ENCODE peak calls at places on chromosome 6, in six cellular contexts. W is left lung; N is mammary epithelial cell; G is CD8-positive, alpha-beta memory T cell; E is left ventricle myocardium inferior; F is GM23248. J is an unnamed sample. For H3K4me1 and H3K9me3, the result is how much of the 10 kb centered on the place peaks cover.

GRCh38 chr6:34414999-34415858 is 10.6 kb downstream of the RPS10 start:
- DNase-seq in W (no peak), N (peak), G (no peak), E (no peak), F (peak), J (no peak)

GRCh38 chr6:123380257-123380656 is 256.5 kb downstream of the TRDN start:
- DNase-seq in W (no peak), N (peak), G (no peak), E (no peak), F (peak), J (no peak)

GRCh38 chr6:154316131-154316530 is 40.5 kb downstream of the IPCEF1 start:
- DNase-seq in W (no peak), N (no peak), G (no peak), E (no peak), F (no peak), J (no peak)

GRCh38 chr6:127341471-127342202 is 1.8 kb downstream of the ECHDC1 start:
- DNase-seq in W (no peak), N (no peak), G (no peak), E (no peak), F (no peak), J (no peak)

GRCh38 chr6:75486850-75487568 is 6.6 kb downstream of the FILIP1 start:
- DNase-seq in W (no peak), N (no peak), G (no peak), E (no peak), F (no peak), J (no peak)

GRCh38 chr6:156781882-156782631 is 4.9 kb downstream of the ARID1B start:
- DNase-seq in W (no peak), N (no peak), G (no peak), E (no peak), F (peak), J (no peak)

GRCh38 chr6:166348305-166348949 is 6.1 kb upstream of the SFT2D1 start:
- DNase-seq in W (no peak), N (no peak), G (no peak), E (no peak), F (no peak), J (no peak)

GRCh38 chr6:111589366-111589765 is 16.3 kb downstream of the TRAF3IP2 start:
- DNase-seq in W (no peak), N (peak), G (no peak), E (no peak), F (peak), J (no peak)

GRCh38 chr6:143805832-143806281 is 37.3 kb upstream of the LTV1 start:
- DNase-seq in W (no peak), N (no peak), G (no peak), E (no peak), F (peak), J (no peak)

GRCh38 chr6:155313602-155314091 is 637 bp downstream of the TFB1M start:
- DNase-seq in W (no peak), N (peak), G (no peak), E (no peak), F (peak), J (no peak)

GRCh38 chr6:14983599-14984296 is 262.1 kb upstream of the JARID2 start:
- DNase-seq in W (no peak), N (peak), G (no peak), E (no peak), F (peak), J (no peak)

GRCh38 chr6:112522600-112522999 is 175.5 kb downstream of the RFPL4B start:
- DNase-seq in W (no peak), N (peak), G (no peak), E (no peak), F (peak), J (no peak)

GRCh38 chr6:111921108-111921507 is 47.9 kb upstream of the FYN start:
- DNase-seq in W (no peak), N (no peak), G (no peak), E (no peak), F (no peak), J (no peak)

GRCh38 chr6:23561732-23562131 is 564.3 kb upstream of the NRSN1 start:
- DNase-seq in W (no peak), N (no peak), G (no peak), E (no peak), F (no peak), J (no peak)

GRCh38 chr6:167683028-167683862 is 143.5 kb upstream of the AFDN start:
- DNase-seq in W (peak), N (peak), G (no peak), E (peak), F (no peak), J (no peak)

GRCh38 chr6:52640916-52641315 is 30.0 kb upstream of the TMEM14A start:
- DNase-seq in W (no peak), N (no peak), G (no peak), E (no peak), F (no peak), J (no peak)

DNA sequence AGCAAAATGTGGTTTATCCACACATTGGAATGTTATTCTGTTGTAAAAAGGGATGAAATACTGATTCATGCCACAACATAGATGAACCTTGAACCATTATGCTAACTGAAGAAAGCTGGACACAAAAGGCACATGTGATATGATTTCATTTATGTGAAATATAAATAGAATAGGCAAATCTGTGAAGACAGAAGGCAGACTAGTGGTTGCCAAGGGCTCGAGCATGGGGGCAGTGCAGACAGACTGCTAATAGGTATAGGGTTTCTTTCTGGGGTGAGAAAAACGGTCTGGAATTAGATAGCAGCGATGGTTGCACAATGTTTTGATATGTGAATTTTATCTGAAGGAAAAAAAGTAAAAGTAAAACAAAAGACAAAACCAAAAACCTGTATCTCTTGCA is 54.6 kb upstream of the FNDC1 start:
- DNase-seq in W (no peak), N (no peak), G (no peak), E (no peak), F (no peak), J (no peak)
- H3K27ac ChIP-seq in W (no peak), N (no peak), G (no peak), E (no peak), F (no peak), J (no peak)

DNA sequence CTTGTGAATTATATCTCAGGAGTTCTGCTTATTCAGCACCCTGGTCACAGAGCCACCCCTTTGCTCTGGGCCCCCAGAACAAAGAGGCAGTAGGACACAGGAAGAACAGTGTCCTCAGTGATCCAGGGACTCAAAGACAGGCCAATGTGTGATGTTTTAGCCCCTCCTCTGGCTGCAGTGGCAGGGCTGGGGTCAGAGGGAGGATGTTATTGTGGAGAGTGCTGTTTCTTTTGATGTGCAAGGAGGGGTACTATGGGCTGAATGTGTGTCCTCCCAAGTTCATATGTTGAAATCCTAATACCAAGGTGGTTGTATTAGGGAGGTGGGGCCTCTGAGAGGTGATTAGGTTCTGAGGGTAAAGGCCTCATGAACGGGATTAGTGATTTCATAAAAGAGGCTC is 74.1 kb upstream of the MAP3K7 start:
- DNase-seq in W (no peak), N (no peak), G (no peak), E (no peak), F (no peak), J (no peak)
- H3K4me1 ChIP-seq in W (under half), N (under half), G (under half), E (under half), F (under half), J (under half)

GRCh38 chr6:129209355-129209754 is 326.4 kb downstream of the LAMA2 start:
- DNase-seq in W (no peak), N (no peak), G (no peak), E (no peak), F (no peak), J (no peak)

GRCh38 chr6:129210684-129211083 is 327.7 kb downstream of the LAMA2 start:
- DNase-seq in W (no peak), N (no peak), G (no peak), E (no peak), F (no peak), J (no peak)

GRCh38 chr6:129207832-129208231 is 324.9 kb downstream of the LAMA2 start:
- DNase-seq in W (no peak), N (no peak), G (no peak), E (no peak), F (no peak), J (no peak)

GRCh38 chr6:129206761-129207330 is 323.9 kb downstream of the LAMA2 start:
- DNase-seq in W (no peak), N (no peak), G (no peak), E (no peak), F (no peak), J (no peak)

GRCh38 chr6:129208415-129209034 is 325.6 kb downstream of the LAMA2 start:
- DNase-seq in W (no peak), N (no peak), G (no peak), E (no peak), F (no peak), J (no peak)
- H3K9me3 ChIP-seq in W (under half), N (under half), G (under half), E (under half), F (under half), J (under half)

GRCh38 chr6:43492673-43493072 is 15.3 kb downstream of the TJAP1 start:
- DNase-seq in W (no peak), N (no peak), G (no peak), E (no peak), F (peak), J (no peak)
- H3K27ac ChIP-seq in W (no peak), N (no peak), G (no peak), E (peak), F (peak), J (no peak)

DNA sequence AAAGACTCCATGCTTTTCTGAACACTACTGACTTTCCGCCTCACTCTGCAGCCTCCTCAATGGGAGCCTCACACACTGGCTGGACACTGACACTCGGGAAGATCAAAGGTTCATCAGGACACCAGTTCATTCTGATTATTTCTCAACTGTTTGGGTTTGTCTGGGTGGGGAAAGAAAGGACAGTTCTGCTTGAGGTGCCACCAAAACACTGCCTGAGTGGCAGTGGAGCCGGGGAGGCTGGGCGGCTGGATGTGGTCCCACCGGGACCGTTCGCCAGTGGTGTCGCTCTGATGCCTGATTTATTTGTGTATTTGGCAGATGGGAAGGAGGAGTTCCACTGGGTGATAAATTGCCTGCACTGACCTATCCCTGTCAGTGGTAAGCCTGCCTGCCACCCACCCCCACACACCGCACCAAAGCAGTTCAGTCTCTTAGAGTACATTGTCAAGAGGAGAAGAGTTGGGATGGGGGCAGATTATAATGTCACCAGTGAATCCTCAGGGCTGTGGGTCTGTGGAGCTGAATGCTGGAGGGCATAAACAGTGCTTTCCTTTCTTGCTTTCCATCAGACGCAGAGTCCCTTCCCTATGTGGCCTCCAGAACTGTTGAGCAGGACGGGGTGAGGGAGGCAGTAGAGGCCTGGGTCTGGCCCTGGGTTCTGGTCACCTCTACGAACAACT is 49.8 kb downstream of the EDN1 start:
- DNase-seq in W (no peak), N (no peak), G (no peak), E (no peak), F (no peak), J (no peak)
- H3K4me1 ChIP-seq in W (under half), N (under half), G (under half), E (under half), F (under half), J (under half)

GRCh38 chr6:79607000-79607399 is 24.1 kb upstream of the SH3BGRL2 start:
- DNase-seq in W (no peak), N (no peak), G (no peak), E (no peak), F (no peak), J (no peak)

GRCh38 chr6:79605968-79606764 is 25.0 kb upstream of the SH3BGRL2 start:
- DNase-seq in W (no peak), N (no peak), G (no peak), E (no peak), F (no peak), J (no peak)

GRCh38 chr6:79605061-79605460 is 26.1 kb upstream of the SH3BGRL2 start:
- DNase-seq in W (no peak), N (peak), G (no peak), E (no peak), F (no peak), J (no peak)

GRCh38 chr6:79602859-79603258 is 28.3 kb upstream of the SH3BGRL2 start:
- DNase-seq in W (no peak), N (no peak), G (no peak), E (no peak), F (no peak), J (no peak)

GRCh38 chr6:79604583-79605037 is 26.5 kb upstream of the SH3BGRL2 start:
- DNase-seq in W (no peak), N (peak), G (no peak), E (no peak), F (peak), J (no peak)
- H3K9me3 ChIP-seq in W (under half), N (under half), G (under half), E (under half), F (under half), J (under half)

J was measured in esophagus squamous epithelium.